ENCODE peak calls at places on chromosomes 12 and 14, in four cellular contexts. One of them, this sample, is unnamed.
A peak's percentile ranks its signal among the peaks of the same experiment; 100 is the strongest.

GRCh38 chr12:110501378-110501721 is 561 bp downstream of the VPS29 start:
- DNase-seq in Peyer's patch: no peak
- DNase-seq in GM12891: peak; percentile 16
- DNase-seq in thyroid gland: peak; percentile 55
- DNase-seq in this sample: peak; percentile 24

GRCh38 chr14:39491134-39491541 is 58.9 kb upstream of the FBXO33 start:
- DNase-seq in Peyer's patch: no peak
- DNase-seq in GM12891: no peak
- DNase-seq in thyroid gland: peak; percentile 18
- DNase-seq in this sample: no peak

GRCh38 chr12:42474391-42474790 is 115.2 kb downstream of the PRICKLE1 start:
- DNase-seq in Peyer's patch: no peak
- DNase-seq in GM12891: no peak
- DNase-seq in thyroid gland: no peak
- DNase-seq in this sample: peak; percentile 49

GRCh38 chr14:22900088-22900799 is 17.2 kb downstream of the REM2 start:
- DNase-seq in Peyer's patch: peak; percentile 63
- DNase-seq in GM12891: no peak
- DNase-seq in thyroid gland: peak; percentile 50
- DNase-seq in this sample: no peak

GRCh38 chr12:22409071-22409951 is 74.8 kb upstream of the ST8SIA1 start:
- DNase-seq in Peyer's patch: peak; percentile 55
- DNase-seq in GM12891: no peak
- DNase-seq in thyroid gland: peak; percentile 32
- DNase-seq in this sample: no peak

GRCh38 chr14:68854421-68854820 is 61.6 kb upstream of the ZFP36L1 start:
- DNase-seq in Peyer's patch: no peak
- DNase-seq in GM12891: no peak
- DNase-seq in thyroid gland: no peak
- DNase-seq in this sample: no peak

GRCh38 chr14:80637726-80638619 is 303.6 kb downstream of the CEP128 start:
- DNase-seq in Peyer's patch: no peak
- DNase-seq in GM12891: no peak
- DNase-seq in thyroid gland: no peak
- DNase-seq in this sample: no peak

GRCh38 chr12:76455582-76456345 is 103.8 kb downstream of the OSBPL8 start:
- DNase-seq in Peyer's patch: peak; percentile 61
- DNase-seq in GM12891: no peak
- DNase-seq in thyroid gland: no peak
- DNase-seq in this sample: peak; percentile 32

GRCh38 chr12:26830783-26831601 is 2.0 kb downstream of the ITPR2 start:
- DNase-seq in Peyer's patch: no peak
- DNase-seq in GM12891: no peak
- DNase-seq in thyroid gland: no peak
- DNase-seq in this sample: no peak

GRCh38 chr12:116346751-116347150 is 69.3 kb upstream of the MED13L start:
- DNase-seq in Peyer's patch: peak; percentile 42
- DNase-seq in GM12891: no peak
- DNase-seq in thyroid gland: peak; percentile 27
- DNase-seq in this sample: peak; percentile 56

GRCh38 chr12:10469701-10470100 is 16.5 kb upstream of the KLRC1 start:
- DNase-seq in Peyer's patch: no peak
- DNase-seq in GM12891: no peak
- DNase-seq in thyroid gland: no peak
- DNase-seq in this sample: no peak

GRCh38 chr14:36662543-36663403 is 1.1 kb downstream of the PAX9 start:
- DNase-seq in Peyer's patch: no peak
- DNase-seq in GM12891: no peak
- DNase-seq in thyroid gland: peak; percentile 70
- DNase-seq in this sample: no peak

GRCh38 chr12:82874935-82875334 is 188.2 kb downstream of the TMTC2 start:
- DNase-seq in Peyer's patch: no peak
- DNase-seq in GM12891: no peak
- DNase-seq in thyroid gland: no peak
- DNase-seq in this sample: peak; percentile 19

GRCh38 chr12:115374480-115375187 is 690.7 kb upstream of the TBX3 start:
- DNase-seq in Peyer's patch: no peak
- DNase-seq in GM12891: no peak
- DNase-seq in thyroid gland: no peak
- DNase-seq in this sample: no peak

GRCh38 chr14:104136472-104137296 is 1.7 kb upstream of the KIF26A start:
- DNase-seq in Peyer's patch: peak; percentile 39
- DNase-seq in GM12891: no peak
- DNase-seq in thyroid gland: no peak
- DNase-seq in this sample: no peak

GRCh38 chr12:49131973-49132461 is 822 bp upstream of the TUBA1B start:
- DNase-seq in Peyer's patch: no peak
- DNase-seq in GM12891: no peak
- DNase-seq in thyroid gland: no peak
- DNase-seq in this sample: peak; percentile 27

GRCh38 chr12:49129332-49130150 is 1.7 kb downstream of the TUBA1B start:
- DNase-seq in Peyer's patch: no peak
- DNase-seq in GM12891: no peak
- DNase-seq in thyroid gland: peak; percentile 5
- DNase-seq in this sample: no peak

GRCh38 chr12:49131051-49131972 is at the start of gene TUBA1B:
- DNase-seq in Peyer's patch: peak; percentile 97
- DNase-seq in GM12891: peak; percentile 78
- DNase-seq in thyroid gland: peak; percentile 91
- DNase-seq in this sample: peak; percentile 66

GRCh38 chr12:49130151-49131050 is 794 bp downstream of the TUBA1B start:
- DNase-seq in Peyer's patch: peak; percentile 97
- DNase-seq in GM12891: peak; percentile 72
- DNase-seq in thyroid gland: peak; percentile 95
- DNase-seq in this sample: peak; percentile 73

DNA sequence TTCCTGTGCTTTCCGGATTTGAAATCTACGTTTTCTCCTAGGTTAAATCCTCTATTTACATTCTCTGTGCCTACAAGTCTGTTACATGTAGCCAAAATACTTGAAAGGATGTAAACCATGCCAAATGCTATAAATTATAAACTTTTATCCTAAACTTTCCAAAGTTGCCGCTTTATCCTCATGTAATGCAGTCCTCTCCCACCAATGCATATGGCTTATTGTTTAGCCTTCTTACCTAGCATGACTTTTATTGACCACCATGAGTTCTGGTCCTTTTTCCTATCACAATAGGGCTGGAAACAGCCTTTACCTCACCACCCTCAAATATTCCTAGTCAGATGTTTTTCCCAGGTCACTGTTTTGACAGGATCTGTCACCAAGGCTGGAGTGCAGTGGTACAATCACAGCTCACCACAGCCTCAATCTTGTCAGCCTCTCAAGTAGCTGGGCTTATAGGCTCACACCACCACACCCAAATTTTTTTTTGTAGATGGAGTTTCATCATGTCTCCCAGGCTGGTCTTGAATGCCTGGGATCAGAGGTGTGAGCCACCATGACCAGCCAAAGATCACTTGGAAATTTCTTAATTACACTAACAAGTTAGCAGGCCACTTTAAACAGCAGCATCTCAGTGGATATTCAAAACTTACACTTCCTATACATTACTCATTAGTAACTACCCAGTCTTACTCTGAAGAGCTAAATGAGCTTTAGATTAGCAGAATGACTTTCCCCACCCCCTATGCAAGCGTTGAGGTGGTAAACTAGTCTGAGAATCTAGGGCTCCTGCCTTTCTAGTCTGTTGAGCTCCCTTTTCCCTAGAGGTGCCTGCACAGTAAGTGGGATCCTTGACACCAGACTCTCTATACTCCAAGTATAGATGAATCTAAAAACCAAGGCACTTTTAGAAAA is 4.1 kb downstream of the TUBA1B start:
- DNase-seq in Peyer's patch: no peak
- DNase-seq in GM12891: no peak
- DNase-seq in thyroid gland: no peak
- DNase-seq in this sample: no peak
- TF ChIP-seq POLR2A in Peyer's patch: no peak
- TF ChIP-seq POLR2A in GM12891: peak; percentile 90
- TF ChIP-seq POLR2A in thyroid gland: no peak
- TF ChIP-seq POLR2A in this sample: no peak

GRCh38 chr12:48815281-48816110 is 2.8 kb upstream of the CACNB3 start:
- DNase-seq in Peyer's patch: peak; percentile 87
- DNase-seq in GM12891: no peak
- DNase-seq in thyroid gland: peak; percentile 78
- DNase-seq in this sample: peak; percentile 83
- TF ChIP-seq POLR2A in Peyer's patch: peak; percentile 92
- TF ChIP-seq POLR2A in GM12891: no peak
- TF ChIP-seq POLR2A in thyroid gland: peak; percentile 79
- TF ChIP-seq POLR2A in this sample: peak; percentile 78

DNA sequence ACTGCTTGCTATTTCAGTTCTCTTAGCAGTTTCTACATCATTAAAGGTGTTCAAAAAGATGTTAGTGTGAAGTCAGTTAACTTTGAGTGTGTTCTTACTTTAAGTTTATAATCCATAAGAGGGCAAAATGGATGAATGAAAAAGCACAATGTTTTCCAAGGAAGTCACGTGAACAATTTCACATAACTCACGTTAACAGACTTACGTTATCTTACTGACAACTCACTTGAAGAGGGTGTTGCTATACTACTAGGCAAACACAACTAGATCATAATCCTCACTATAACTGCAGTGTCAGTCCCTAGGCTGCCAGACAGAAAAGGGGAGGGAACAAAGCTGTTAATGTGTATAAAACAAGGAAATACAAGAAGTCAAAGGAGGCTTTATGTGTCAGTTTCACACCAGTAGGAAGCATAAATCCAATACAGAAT is 6.4 kb downstream of the SLC2A13 start:
- DNase-seq in Peyer's patch: peak; percentile 55
- DNase-seq in GM12891: no peak
- DNase-seq in thyroid gland: no peak
- DNase-seq in this sample: no peak
- TF ChIP-seq POLR2A in Peyer's patch: peak; percentile 33
- TF ChIP-seq POLR2A in GM12891: no peak
- TF ChIP-seq POLR2A in thyroid gland: no peak
- TF ChIP-seq POLR2A in this sample: no peak

DNA sequence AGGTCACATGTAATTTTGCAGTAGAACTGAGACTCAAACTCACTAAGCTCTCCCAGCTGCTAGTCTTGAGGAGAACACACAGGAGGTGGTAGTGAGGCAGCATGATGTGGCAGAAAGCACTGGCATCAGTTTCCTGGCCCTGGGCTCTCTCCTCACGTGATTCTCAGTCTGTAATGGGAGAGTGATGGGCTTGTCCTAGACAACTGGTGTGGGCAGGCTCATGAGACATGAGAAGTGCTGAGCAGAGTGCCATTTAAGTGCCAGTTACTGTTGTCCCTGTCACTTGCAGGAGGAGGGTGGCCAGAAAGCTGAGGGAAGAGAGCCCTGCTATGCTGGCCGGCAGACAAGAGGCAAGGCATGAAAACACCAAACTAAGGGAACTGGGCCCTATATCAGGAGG is 48.5 kb upstream of the OVCH1 start:
- DNase-seq in Peyer's patch: no peak
- DNase-seq in GM12891: no peak
- DNase-seq in thyroid gland: no peak
- DNase-seq in this sample: no peak
- TF ChIP-seq POLR2A in Peyer's patch: no peak
- TF ChIP-seq POLR2A in GM12891: no peak
- TF ChIP-seq POLR2A in thyroid gland: no peak
- TF ChIP-seq POLR2A in this sample: no peak

This sample was measured in H54.